ENCODE peak calls at places on chromosomes 4 and X, in eight cellular contexts. One of them, this sample, is unnamed. For H3K36me3, the result is how much of the 10 kb centered on the place peaks cover.

GRCh38 chr4:81510643-81511189 is 39.0 kb upstream of the RASGEF1B start:
- DNase-seq in GM23338: no peak
- DNase-seq in fibroblast of lung: no peak
- DNase-seq in OCI-LY7: no peak
- DNase-seq in pancreas: no peak
- DNase-seq in left ventricle myocardium inferior: no peak
- DNase-seq in heart left ventricle: no peak
- DNase-seq in CD8-positive, alpha-beta T cell: no peak
- DNase-seq in this sample: no peak

GRCh38 chrX:17859609-17860178 is 1.4 kb downstream of the RAI2 start:
- DNase-seq in GM23338: peak
- DNase-seq in fibroblast of lung: no peak
- DNase-seq in OCI-LY7: no peak
- DNase-seq in pancreas: peak
- DNase-seq in left ventricle myocardium inferior: no peak
- DNase-seq in heart left ventricle: no peak
- DNase-seq in CD8-positive, alpha-beta T cell: no peak
- DNase-seq in this sample: no peak

GRCh38 chr4:22515145-22515887 is 550 bp downstream of the ADGRA3 start:
- DNase-seq in GM23338: peak
- DNase-seq in fibroblast of lung: peak
- DNase-seq in OCI-LY7: no peak
- DNase-seq in pancreas: peak
- DNase-seq in left ventricle myocardium inferior: peak
- DNase-seq in heart left ventricle: peak
- DNase-seq in CD8-positive, alpha-beta T cell: no peak
- DNase-seq in this sample: peak

GRCh38 chr4:24208691-24209090 is 318.8 kb upstream of the PPARGC1A start:
- DNase-seq in GM23338: no peak
- DNase-seq in fibroblast of lung: no peak
- DNase-seq in OCI-LY7: no peak
- DNase-seq in pancreas: no peak
- DNase-seq in left ventricle myocardium inferior: no peak
- DNase-seq in heart left ventricle: no peak
- DNase-seq in CD8-positive, alpha-beta T cell: no peak
- DNase-seq in this sample: no peak

GRCh38 chrX:30913556-30913955 is 24.5 kb upstream of the TAB3 start:
- DNase-seq in GM23338: no peak
- DNase-seq in fibroblast of lung: no peak
- DNase-seq in OCI-LY7: no peak
- DNase-seq in pancreas: no peak
- DNase-seq in left ventricle myocardium inferior: no peak
- DNase-seq in heart left ventricle: no peak
- DNase-seq in CD8-positive, alpha-beta T cell: no peak
- DNase-seq in this sample: no peak

GRCh38 chrX:107748490-107748889 is 27.1 kb downstream of the TSC22D3 start:
- DNase-seq in GM23338: no peak
- DNase-seq in fibroblast of lung: no peak
- DNase-seq in OCI-LY7: no peak
- DNase-seq in pancreas: no peak
- DNase-seq in left ventricle myocardium inferior: no peak
- DNase-seq in heart left ventricle: no peak
- DNase-seq in CD8-positive, alpha-beta T cell: no peak
- DNase-seq in this sample: no peak

GRCh38 chr4:127782025-127782274 is 172 bp upstream of the HSPA4L start:
- DNase-seq in GM23338: peak
- DNase-seq in fibroblast of lung: peak
- DNase-seq in OCI-LY7: no peak
- DNase-seq in pancreas: peak
- DNase-seq in left ventricle myocardium inferior: peak
- DNase-seq in heart left ventricle: peak
- DNase-seq in CD8-positive, alpha-beta T cell: no peak
- DNase-seq in this sample: peak

GRCh38 chr4:992297-993110 is 700 bp downstream of the SLC26A1 start:
- DNase-seq in GM23338: no peak
- DNase-seq in fibroblast of lung: no peak
- DNase-seq in OCI-LY7: no peak
- DNase-seq in pancreas: peak
- DNase-seq in left ventricle myocardium inferior: no peak
- DNase-seq in heart left ventricle: no peak
- DNase-seq in CD8-positive, alpha-beta T cell: no peak
- DNase-seq in this sample: no peak

GRCh38 chr4:1041147-1041935 is 29.9 kb downstream of the FGFRL1 start:
- DNase-seq in GM23338: no peak
- DNase-seq in fibroblast of lung: peak
- DNase-seq in OCI-LY7: no peak
- DNase-seq in pancreas: peak
- DNase-seq in left ventricle myocardium inferior: no peak
- DNase-seq in heart left ventricle: no peak
- DNase-seq in CD8-positive, alpha-beta T cell: no peak
- DNase-seq in this sample: no peak

GRCh38 chrX:46179748-46180147 is 365.5 kb downstream of the ZNF674 start:
- DNase-seq in GM23338: no peak
- DNase-seq in fibroblast of lung: no peak
- DNase-seq in OCI-LY7: no peak
- DNase-seq in pancreas: no peak
- DNase-seq in left ventricle myocardium inferior: no peak
- DNase-seq in heart left ventricle: no peak
- DNase-seq in CD8-positive, alpha-beta T cell: no peak
- DNase-seq in this sample: no peak

GRCh38 chrX:47143894-47144625 is 442 bp downstream of the NDUFB11 start:
- DNase-seq in GM23338: peak
- DNase-seq in fibroblast of lung: no peak
- DNase-seq in OCI-LY7: no peak
- DNase-seq in pancreas: peak
- DNase-seq in left ventricle myocardium inferior: no peak
- DNase-seq in heart left ventricle: peak
- DNase-seq in CD8-positive, alpha-beta T cell: peak
- DNase-seq in this sample: no peak

GRCh38 chrX:93874554-93874953 is 200.5 kb downstream of the FAM133A start:
- DNase-seq in GM23338: peak
- DNase-seq in fibroblast of lung: no peak
- DNase-seq in OCI-LY7: peak
- DNase-seq in pancreas: no peak
- DNase-seq in left ventricle myocardium inferior: no peak
- DNase-seq in heart left ventricle: no peak
- DNase-seq in CD8-positive, alpha-beta T cell: no peak
- DNase-seq in this sample: peak

GRCh38 chrX:350148-350533 is 31.5 kb upstream of the GTPBP6 start:
- DNase-seq in GM23338: peak
- DNase-seq in fibroblast of lung: no peak
- DNase-seq in OCI-LY7: no peak
- DNase-seq in pancreas: no peak
- DNase-seq in left ventricle myocardium inferior: peak
- DNase-seq in heart left ventricle: no peak
- DNase-seq in CD8-positive, alpha-beta T cell: no peak
- DNase-seq in this sample: no peak

GRCh38 chrX:18666614-18667013 is 5.3 kb downstream of the RS1 start:
- DNase-seq in GM23338: no peak
- DNase-seq in fibroblast of lung: no peak
- DNase-seq in OCI-LY7: no peak
- DNase-seq in pancreas: no peak
- DNase-seq in left ventricle myocardium inferior: no peak
- DNase-seq in heart left ventricle: no peak
- DNase-seq in CD8-positive, alpha-beta T cell: no peak
- DNase-seq in this sample: no peak

GRCh38 chrX:85243761-85244410 is at the start of the genes SATL1 and ZNF711:
- DNase-seq in GM23338: peak
- DNase-seq in fibroblast of lung: peak
- DNase-seq in OCI-LY7: peak
- DNase-seq in pancreas: peak
- DNase-seq in left ventricle myocardium inferior: peak
- DNase-seq in heart left ventricle: peak
- DNase-seq in CD8-positive, alpha-beta T cell: no peak
- DNase-seq in this sample: no peak

GRCh38 chr4:12724520-12724919 is 759.6 kb downstream of the RAB28 start:
- DNase-seq in GM23338: peak
- DNase-seq in fibroblast of lung: no peak
- DNase-seq in OCI-LY7: peak
- DNase-seq in pancreas: no peak
- DNase-seq in left ventricle myocardium inferior: no peak
- DNase-seq in heart left ventricle: no peak
- DNase-seq in CD8-positive, alpha-beta T cell: no peak
- DNase-seq in this sample: no peak

GRCh38 chr4:111209706-111210105 is 586.8 kb upstream of the PITX2 start:
- DNase-seq in GM23338: peak
- DNase-seq in fibroblast of lung: no peak
- DNase-seq in OCI-LY7: no peak
- DNase-seq in pancreas: no peak
- DNase-seq in left ventricle myocardium inferior: no peak
- DNase-seq in heart left ventricle: no peak
- DNase-seq in CD8-positive, alpha-beta T cell: no peak
- DNase-seq in this sample: no peak

GRCh38 chr4:16360694-16361262 is 134.5 kb upstream of the TAPT1 start:
- DNase-seq in GM23338: peak
- DNase-seq in fibroblast of lung: no peak
- DNase-seq in OCI-LY7: no peak
- DNase-seq in pancreas: no peak
- DNase-seq in left ventricle myocardium inferior: no peak
- DNase-seq in heart left ventricle: no peak
- DNase-seq in CD8-positive, alpha-beta T cell: no peak
- DNase-seq in this sample: no peak

GRCh38 chrX:108735680-108736508 is 469 bp downstream of the IRS4 start:
- DNase-seq in GM23338: no peak
- DNase-seq in fibroblast of lung: peak
- DNase-seq in OCI-LY7: no peak
- DNase-seq in pancreas: peak
- DNase-seq in left ventricle myocardium inferior: no peak
- DNase-seq in heart left ventricle: no peak
- DNase-seq in CD8-positive, alpha-beta T cell: no peak
- DNase-seq in this sample: no peak

GRCh38 chrX:119240356-119240755 is 4.3 kb downstream of the PGRMC1 start:
- DNase-seq in GM23338: no peak
- DNase-seq in fibroblast of lung: peak
- DNase-seq in OCI-LY7: no peak
- DNase-seq in pancreas: no peak
- DNase-seq in left ventricle myocardium inferior: no peak
- DNase-seq in heart left ventricle: no peak
- DNase-seq in CD8-positive, alpha-beta T cell: no peak
- DNase-seq in this sample: no peak

GRCh38 chr4:127249066-127249766 is 383.5 kb upstream of the INTU start:
- DNase-seq in GM23338: no peak
- DNase-seq in fibroblast of lung: peak
- DNase-seq in OCI-LY7: no peak
- DNase-seq in pancreas: no peak
- DNase-seq in left ventricle myocardium inferior: no peak
- DNase-seq in heart left ventricle: no peak
- DNase-seq in CD8-positive, alpha-beta T cell: no peak
- DNase-seq in this sample: no peak

GRCh38 chr4:152537881-152538280 is 2.0 kb upstream of the FBXW7 start:
- DNase-seq in GM23338: no peak
- DNase-seq in fibroblast of lung: no peak
- DNase-seq in OCI-LY7: no peak
- DNase-seq in pancreas: no peak
- DNase-seq in left ventricle myocardium inferior: no peak
- DNase-seq in heart left ventricle: no peak
- DNase-seq in CD8-positive, alpha-beta T cell: no peak
- DNase-seq in this sample: no peak

GRCh38 chr4:102493794-102494193 is 7.4 kb upstream of the NFKB1 start:
- DNase-seq in GM23338: no peak
- DNase-seq in fibroblast of lung: no peak
- DNase-seq in OCI-LY7: no peak
- DNase-seq in pancreas: no peak
- DNase-seq in left ventricle myocardium inferior: no peak
- DNase-seq in heart left ventricle: no peak
- DNase-seq in CD8-positive, alpha-beta T cell: no peak
- DNase-seq in this sample: no peak

GRCh38 chr4:93876739-93877138 is 48.2 kb downstream of the ATOH1 start:
- DNase-seq in GM23338: no peak
- DNase-seq in fibroblast of lung: no peak
- DNase-seq in OCI-LY7: no peak
- DNase-seq in pancreas: no peak
- DNase-seq in left ventricle myocardium inferior: no peak
- DNase-seq in heart left ventricle: no peak
- DNase-seq in CD8-positive, alpha-beta T cell: no peak
- DNase-seq in this sample: no peak
- TF ChIP-seq CTCF in GM23338: no peak
- TF ChIP-seq CTCF in fibroblast of lung: no peak
- TF ChIP-seq CTCF in OCI-LY7: no peak
- TF ChIP-seq CTCF in pancreas: no peak
- TF ChIP-seq CTCF in left ventricle myocardium inferior: no peak
- TF ChIP-seq CTCF in heart left ventricle: no peak
- TF ChIP-seq CTCF in CD8-positive, alpha-beta T cell: no peak
- TF ChIP-seq CTCF in this sample: no peak

GRCh38 chrX:71558920-71559319 is 19.3 kb upstream of the GCNA start:
- DNase-seq in GM23338: no peak
- DNase-seq in fibroblast of lung: no peak
- DNase-seq in OCI-LY7: no peak
- DNase-seq in pancreas: no peak
- DNase-seq in left ventricle myocardium inferior: no peak
- DNase-seq in heart left ventricle: no peak
- DNase-seq in CD8-positive, alpha-beta T cell: no peak
- DNase-seq in this sample: no peak
- H3K36me3 ChIP-seq in GM23338: half or more
- H3K36me3 ChIP-seq in fibroblast of lung: under half
- H3K36me3 ChIP-seq in OCI-LY7: half or more
- H3K36me3 ChIP-seq in pancreas: under half
- H3K36me3 ChIP-seq in left ventricle myocardium inferior: half or more
- H3K36me3 ChIP-seq in heart left ventricle: half or more
- H3K36me3 ChIP-seq in CD8-positive, alpha-beta T cell: half or more
- H3K36me3 ChIP-seq in this sample: under half

GRCh38 chr4:8238515-8239053 is 31.0 kb upstream of the HTRA3 start:
- DNase-seq in GM23338: peak
- DNase-seq in fibroblast of lung: no peak
- DNase-seq in OCI-LY7: peak
- DNase-seq in pancreas: no peak
- DNase-seq in left ventricle myocardium inferior: no peak
- DNase-seq in heart left ventricle: no peak
- DNase-seq in CD8-positive, alpha-beta T cell: no peak
- DNase-seq in this sample: no peak
- TF ChIP-seq CTCF in GM23338: peak
- TF ChIP-seq CTCF in fibroblast of lung: peak
- TF ChIP-seq CTCF in OCI-LY7: peak
- TF ChIP-seq CTCF in pancreas: no peak
- TF ChIP-seq CTCF in left ventricle myocardium inferior: peak
- TF ChIP-seq CTCF in heart left ventricle: peak
- TF ChIP-seq CTCF in CD8-positive, alpha-beta T cell: no peak
- TF ChIP-seq CTCF in this sample: peak

GRCh38 chr4:3417448-3417847 is 24.3 kb upstream of the HGFAC start:
- DNase-seq in GM23338: no peak
- DNase-seq in fibroblast of lung: no peak
- DNase-seq in OCI-LY7: no peak
- DNase-seq in pancreas: no peak
- DNase-seq in left ventricle myocardium inferior: peak
- DNase-seq in heart left ventricle: no peak
- DNase-seq in CD8-positive, alpha-beta T cell: no peak
- DNase-seq in this sample: peak

GRCh38 chr4:3419836-3420605 is 21.7 kb upstream of the HGFAC start:
- DNase-seq in GM23338: no peak
- DNase-seq in fibroblast of lung: no peak
- DNase-seq in OCI-LY7: no peak
- DNase-seq in pancreas: no peak
- DNase-seq in left ventricle myocardium inferior: peak
- DNase-seq in heart left ventricle: no peak
- DNase-seq in CD8-positive, alpha-beta T cell: no peak
- DNase-seq in this sample: no peak

GRCh38 chr4:3416270-3416669 is 25.5 kb upstream of the HGFAC start:
- DNase-seq in GM23338: no peak
- DNase-seq in fibroblast of lung: no peak
- DNase-seq in OCI-LY7: no peak
- DNase-seq in pancreas: no peak
- DNase-seq in left ventricle myocardium inferior: no peak
- DNase-seq in heart left ventricle: no peak
- DNase-seq in CD8-positive, alpha-beta T cell: no peak
- DNase-seq in this sample: peak

GRCh38 chr4:3416821-3417221 is 24.9 kb upstream of the HGFAC start:
- DNase-seq in GM23338: no peak
- DNase-seq in fibroblast of lung: no peak
- DNase-seq in OCI-LY7: no peak
- DNase-seq in pancreas: no peak
- DNase-seq in left ventricle myocardium inferior: peak
- DNase-seq in heart left ventricle: no peak
- DNase-seq in CD8-positive, alpha-beta T cell: no peak
- DNase-seq in this sample: no peak

GRCh38 chr4:3418029-3418762 is 23.6 kb upstream of the HGFAC start:
- DNase-seq in GM23338: peak
- DNase-seq in fibroblast of lung: no peak
- DNase-seq in OCI-LY7: no peak
- DNase-seq in pancreas: no peak
- DNase-seq in left ventricle myocardium inferior: peak
- DNase-seq in heart left ventricle: no peak
- DNase-seq in CD8-positive, alpha-beta T cell: no peak
- DNase-seq in this sample: peak
- H3K36me3 ChIP-seq in GM23338: under half
- H3K36me3 ChIP-seq in fibroblast of lung: under half
- H3K36me3 ChIP-seq in OCI-LY7: under half
- H3K36me3 ChIP-seq in pancreas: under half
- H3K36me3 ChIP-seq in left ventricle myocardium inferior: under half
- H3K36me3 ChIP-seq in heart left ventricle: under half
- H3K36me3 ChIP-seq in CD8-positive, alpha-beta T cell: under half
- H3K36me3 ChIP-seq in this sample: under half